ENCODE peak calls at places on chromosomes 11 and 22, in four cellular contexts. One of them, this sample, is unnamed.
A peak's percentile ranks its signal among the peaks of the same experiment; 100 is the strongest.

GRCh38 chr11:130071211-130071712 is 1.6 kb downstream of the APLP2 start:
- DNase-seq in OCI-LY7: peak; percentile 21
- DNase-seq in neural progenitor cell: no peak
- DNase-seq in H1: no peak
- DNase-seq in this sample: no peak

GRCh38 chr11:75453916-75454655 is 21.1 kb upstream of the KLHL35 start:
- DNase-seq in H1: no peak
- DNase-seq in neural progenitor cell: no peak
- DNase-seq in OCI-LY7: no peak
- DNase-seq in this sample: no peak

GRCh38 chr11:119120639-119121007 is 757 bp upstream of the HINFP start:
- DNase-seq in H1: no peak
- DNase-seq in neural progenitor cell: peak; percentile 56
- DNase-seq in OCI-LY7: no peak
- DNase-seq in this sample: no peak

GRCh38 chr11:80779907-80780615 is 1339.2 kb upstream of the TENM4 start:
- DNase-seq in H1: no peak
- DNase-seq in OCI-LY7: no peak
- DNase-seq in neural progenitor cell: no peak
- DNase-seq in this sample: no peak

GRCh38 chr11:123653405-123653996 is 923 bp downstream of the SCN3B start:
- DNase-seq in OCI-LY7: no peak
- DNase-seq in H1: no peak
- DNase-seq in neural progenitor cell: no peak
- DNase-seq in this sample: no peak

GRCh38 chr11:57514538-57515331 is 767 bp downstream of the SLC43A1 start:
- DNase-seq in neural progenitor cell: peak; percentile 50
- DNase-seq in H1: no peak
- DNase-seq in OCI-LY7: peak; percentile 65
- DNase-seq in this sample: peak; percentile 94

GRCh38 chr22:25346859-25347751 is 127.7 kb downstream of the CRYBB2 start:
- DNase-seq in OCI-LY7: no peak
- DNase-seq in H1: no peak
- DNase-seq in neural progenitor cell: no peak
- DNase-seq in this sample: peak; percentile 53

GRCh38 chr22:25223269-25223850 is 3.9 kb downstream of the CRYBB2 start:
- DNase-seq in OCI-LY7: no peak
- DNase-seq in H1: no peak
- DNase-seq in neural progenitor cell: peak; percentile 80
- DNase-seq in this sample: no peak

GRCh38 chr22:24465566-24465965 is 29.6 kb upstream of the UPB1 start:
- DNase-seq in neural progenitor cell: no peak
- DNase-seq in OCI-LY7: no peak
- DNase-seq in H1: no peak
- DNase-seq in this sample: no peak

GRCh38 chr11:95652002-95652472 is 137.5 kb downstream of the FAM76B start:
- DNase-seq in OCI-LY7: no peak
- DNase-seq in H1: no peak
- DNase-seq in neural progenitor cell: no peak
- DNase-seq in this sample: no peak

GRCh38 chr22:30584441-30584840 is 7.3 kb downstream of the PES1 start:
- DNase-seq in OCI-LY7: no peak
- DNase-seq in neural progenitor cell: no peak
- DNase-seq in H1: no peak
- DNase-seq in this sample: no peak

GRCh38 chr22:28938286-28938833 is 55.0 kb downstream of the ZNRF3 start:
- DNase-seq in H1: no peak
- DNase-seq in OCI-LY7: no peak
- DNase-seq in neural progenitor cell: no peak
- DNase-seq in this sample: no peak

GRCh38 chr11:86617502-86617901 is 54.9 kb downstream of the ME3 start:
- DNase-seq in neural progenitor cell: no peak
- DNase-seq in H1: no peak
- DNase-seq in OCI-LY7: no peak
- DNase-seq in this sample: no peak

GRCh38 chr11:66970808-66971442 is 4.2 kb upstream of the C11orf86 start:
- DNase-seq in OCI-LY7: no peak
- DNase-seq in neural progenitor cell: no peak
- DNase-seq in H1: no peak
- DNase-seq in this sample: no peak

GRCh38 chr22:18078329-18079041 is 695 bp downstream of the PEX26 start:
- DNase-seq in H1: no peak
- DNase-seq in OCI-LY7: peak; percentile 69
- DNase-seq in neural progenitor cell: no peak
- DNase-seq in this sample: peak; percentile 60

GRCh38 chr11:77698896-77699295 is 61.3 kb upstream of the CLNS1A start:
- DNase-seq in neural progenitor cell: no peak
- DNase-seq in OCI-LY7: no peak
- DNase-seq in H1: no peak
- DNase-seq in this sample: no peak

GRCh38 chr11:77695417-77695816 is 57.8 kb upstream of the CLNS1A start:
- DNase-seq in H1: no peak
- DNase-seq in OCI-LY7: no peak
- DNase-seq in neural progenitor cell: no peak
- DNase-seq in this sample: no peak

GRCh38 chr11:77699425-77699824 is 61.8 kb upstream of the CLNS1A start:
- DNase-seq in neural progenitor cell: no peak
- DNase-seq in OCI-LY7: no peak
- DNase-seq in H1: no peak
- DNase-seq in this sample: no peak

GRCh38 chr11:77697865-77698264 is 60.3 kb upstream of the CLNS1A start:
- DNase-seq in neural progenitor cell: no peak
- DNase-seq in H1: no peak
- DNase-seq in OCI-LY7: no peak
- DNase-seq in this sample: no peak
- H3K36me3 ChIP-seq in neural progenitor cell: peaks cover 26% of the 10 kb centered on the region
- H3K36me3 ChIP-seq in H1: peaks cover 25% of the 10 kb centered on the region
- H3K36me3 ChIP-seq in OCI-LY7: peaks cover 69% of the 10 kb centered on the region
- H3K36me3 ChIP-seq in this sample: peaks cover 35% of the 10 kb centered on the region

DNA sequence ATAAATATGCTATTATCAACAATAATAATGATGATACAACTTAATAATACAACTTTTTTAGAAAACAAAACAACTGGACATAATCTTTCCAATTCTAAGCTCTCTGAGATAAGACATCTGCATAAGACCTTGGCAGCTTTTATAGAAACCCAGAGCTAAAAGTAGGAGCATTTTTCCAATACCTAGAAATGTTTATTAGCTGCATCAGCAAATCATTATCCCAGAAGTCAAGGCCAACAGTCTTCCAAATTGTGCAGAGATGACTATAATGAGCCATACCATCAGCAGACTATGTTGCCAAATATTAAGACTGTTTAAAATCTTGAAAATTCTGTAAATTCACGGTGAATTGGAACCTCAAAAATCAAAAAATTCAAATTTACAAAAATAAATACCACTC is 30.3 kb downstream of the DCUN1D5 start:
- DNase-seq in neural progenitor cell: no peak
- DNase-seq in OCI-LY7: no peak
- DNase-seq in H1: no peak
- DNase-seq in this sample: no peak
- H3K36me3 ChIP-seq in neural progenitor cell: peaks cover 33% of the 10 kb centered on the region
- H3K36me3 ChIP-seq in OCI-LY7: peaks cover 83% of the 10 kb centered on the region
- H3K36me3 ChIP-seq in H1: peaks cover 49% of the 10 kb centered on the region
- H3K36me3 ChIP-seq in this sample: no peaks in the 10 kb centered on the region

DNA sequence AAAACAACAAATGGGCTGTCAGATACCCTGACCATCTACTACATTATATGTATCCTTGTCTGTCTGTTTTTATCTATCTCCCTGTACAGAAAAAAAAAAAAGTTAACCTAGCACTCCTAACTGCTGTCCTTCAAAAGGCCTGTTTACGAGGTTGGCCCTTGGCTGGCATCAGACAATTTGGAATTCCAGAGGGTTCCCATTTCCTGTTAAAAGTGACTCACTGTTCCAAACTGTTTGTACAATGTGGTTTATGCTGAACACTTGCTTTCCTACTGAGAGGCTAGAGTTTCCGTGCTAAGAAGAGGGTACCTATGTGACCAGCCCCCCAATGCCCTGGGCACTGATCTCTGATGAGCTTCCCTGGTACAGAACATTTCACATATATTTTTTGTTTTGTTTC is 65.9 kb upstream of the HMGXB4 start:
- DNase-seq in neural progenitor cell: no peak
- DNase-seq in OCI-LY7: no peak
- DNase-seq in H1: no peak
- DNase-seq in this sample: no peak
- H3K36me3 ChIP-seq in neural progenitor cell: no peaks in the 10 kb centered on the region
- H3K36me3 ChIP-seq in OCI-LY7: no peaks in the 10 kb centered on the region
- H3K36me3 ChIP-seq in H1: no peaks in the 10 kb centered on the region
- H3K36me3 ChIP-seq in this sample: no peaks in the 10 kb centered on the region

GRCh38 chr11:69010361-69010891 is 2.6 kb downstream of the MRGPRF start:
- DNase-seq in H1: no peak
- DNase-seq in neural progenitor cell: no peak
- DNase-seq in OCI-LY7: no peak
- DNase-seq in this sample: peak; percentile 44
- H3K36me3 ChIP-seq in H1: no peaks in the 10 kb centered on the region
- H3K36me3 ChIP-seq in neural progenitor cell: no peaks in the 10 kb centered on the region
- H3K36me3 ChIP-seq in OCI-LY7: no peaks in the 10 kb centered on the region
- H3K36me3 ChIP-seq in this sample: no peaks in the 10 kb centered on the region

GRCh38 chr11:62880803-62881578 is at the start of gene SLC3A2:
- DNase-seq in OCI-LY7: peak; percentile 89
- DNase-seq in H1: peak; percentile 56
- DNase-seq in neural progenitor cell: peak; percentile 93
- DNase-seq in this sample: peak; percentile 91
- H3K36me3 ChIP-seq in OCI-LY7: peaks cover 94% of the 10 kb centered on the region
- H3K36me3 ChIP-seq in H1: peaks cover 58% of the 10 kb centered on the region
- H3K36me3 ChIP-seq in neural progenitor cell: peaks cover 6% of the 10 kb centered on the region
- H3K36me3 ChIP-seq in this sample: no peaks in the 10 kb centered on the region

DNA sequence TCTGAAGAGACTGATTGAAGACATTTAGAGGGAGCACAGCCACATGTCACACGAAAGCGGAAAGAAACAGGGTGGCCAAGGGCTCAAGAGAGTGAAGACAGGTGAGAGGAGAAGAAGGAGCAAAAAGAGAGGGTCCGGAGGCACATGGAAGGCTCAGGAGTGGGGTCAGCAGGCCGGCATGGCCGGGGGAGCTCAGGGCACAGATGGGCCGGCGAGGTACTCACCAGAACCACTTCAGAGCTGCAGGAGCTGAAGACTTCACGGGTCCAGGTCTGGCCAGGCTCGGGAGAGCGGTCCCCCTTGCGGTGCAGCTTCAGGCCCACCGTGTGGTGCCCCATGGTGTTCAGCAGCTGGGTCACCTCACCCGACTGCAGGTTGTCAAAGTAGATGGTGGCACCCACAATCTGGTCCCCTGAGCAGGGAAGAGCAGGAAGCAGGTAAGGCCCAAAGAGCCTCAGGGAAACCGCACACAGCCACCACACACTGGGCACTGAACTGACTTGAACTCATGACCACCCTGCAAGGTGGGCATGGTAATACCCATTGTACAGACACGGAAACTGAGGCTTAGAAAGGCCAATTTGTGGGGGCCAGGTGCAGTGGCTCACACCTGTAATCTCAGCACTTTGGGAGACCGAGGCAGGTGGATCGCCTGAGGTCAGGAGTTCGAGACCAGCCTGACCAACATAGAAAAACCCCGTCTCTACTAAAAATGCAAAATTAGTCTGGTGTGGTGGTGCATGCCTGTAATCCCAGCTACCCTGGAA is 11.6 kb downstream of the AHNAK start:
- DNase-seq in OCI-LY7: no peak
- DNase-seq in H1: no peak
- DNase-seq in neural progenitor cell: no peak
- DNase-seq in this sample: no peak
- H3K36me3 ChIP-seq in OCI-LY7: no peaks in the 10 kb centered on the region
- H3K36me3 ChIP-seq in H1: no peaks in the 10 kb centered on the region
- H3K36me3 ChIP-seq in neural progenitor cell: no peaks in the 10 kb centered on the region
- H3K36me3 ChIP-seq in this sample: peaks cover 13% of the 10 kb centered on the region

This sample was measured in pancreas.